ENCODE peak calls at places on chromosomes 2 and 18, in five cellular contexts. B, I, U, H and O are unnamed samples.

GRCh38 chr2:135875491-135876065 is 665 bp downstream of the MCM6 start:
- DNase-seq in H (peak), U (peak), I (peak), B (peak), O (peak)

GRCh38 chr2:229738024-229738625 is 23.8 kb upstream of the DNER start:
- DNase-seq in I (no peak), U (no peak), B (no peak), H (no peak), O (no peak)

GRCh38 chr18:183769-184168 is 25.4 kb downstream of the USP14 start:
- DNase-seq in U (no peak), H (peak), B (no peak), I (no peak), O (no peak)

GRCh38 chr2:240879105-240879504 is 10.5 kb downstream of the AGXT start:
- DNase-seq in I (no peak), H (no peak), B (no peak), U (no peak), O (no peak)

GRCh38 chr18:22796069-22796468 is 137.1 kb upstream of the RBBP8 start:
- DNase-seq in I (no peak), B (peak), H (peak), U (no peak), O (no peak)

GRCh38 chr2:231717281-231718180 is 9.2 kb downstream of the PTMA start:
- DNase-seq in H (peak), I (no peak), B (peak), U (peak), O (peak)

GRCh38 chr2:192969055-192969454 is 774.3 kb upstream of the TMEFF2 start:
- DNase-seq in I (no peak), B (no peak), H (peak), U (no peak), O (no peak)

GRCh38 chr2:201093573-201093972 is 21.8 kb downstream of the NDUFB3 start:
- DNase-seq in I (no peak), U (peak), H (no peak), B (no peak), O (no peak)

GRCh38 chr18:12092398-12093229 is 1.0 kb upstream of the ANKRD62 start:
- DNase-seq in B (no peak), I (no peak), H (no peak), U (peak), O (peak)

GRCh38 chr2:10424051-10424450 is 24.1 kb downstream of the ODC1 start:
- DNase-seq in H (no peak), U (no peak), B (peak), I (no peak), O (no peak)

GRCh38 chr2:49973917-49974368 is 819.6 kb upstream of the FSHR start:
- DNase-seq in U (peak), I (peak), B (no peak), H (peak), O (peak)

GRCh38 chr2:201144101-201145051 is 28.4 kb downstream of the CFLAR start:
- DNase-seq in U (no peak), B (no peak), H (no peak), I (no peak), O (no peak)

GRCh38 chr2:37600735-37601134 is 70.7 kb downstream of the CDC42EP3 start:
- DNase-seq in I (no peak), B (no peak), U (no peak), H (no peak), O (no peak)

GRCh38 chr2:56133931-56134629 is 49.7 kb upstream of the CCDC85A start:
- DNase-seq in U (no peak), I (no peak), B (no peak), H (no peak), O (no peak)

GRCh38 chr2:74507926-74508520 is 528 bp upstream of the PCGF1 start:
- DNase-seq in U (peak), H (peak), I (no peak), B (peak), O (peak)

GRCh38 chr2:231162036-231162345 is 36.4 kb upstream of the ARMC9 start:
- DNase-seq in U (peak), H (peak), B (peak), I (no peak), O (no peak)

GRCh38 chr2:235669269-235669831 is 175.5 kb downstream of the AGAP1 start:
- DNase-seq in H (peak), B (peak), U (peak), I (peak), O (peak)

GRCh38 chr2:127321306-127321705 is 27.4 kb upstream of the ERCC3 start:
- DNase-seq in H (peak), I (no peak), U (peak), B (peak), O (no peak)

GRCh38 chr2:213021971-213022899 is 129.2 kb downstream of the IKZF2 start:
- DNase-seq in I (no peak), H (peak), B (peak), U (peak), O (no peak)

GRCh38 chr18:79488311-79489047 is 92.7 kb downstream of the NFATC1 start:
- DNase-seq in U (peak), I (no peak), H (no peak), B (no peak), O (no peak)

DNA sequence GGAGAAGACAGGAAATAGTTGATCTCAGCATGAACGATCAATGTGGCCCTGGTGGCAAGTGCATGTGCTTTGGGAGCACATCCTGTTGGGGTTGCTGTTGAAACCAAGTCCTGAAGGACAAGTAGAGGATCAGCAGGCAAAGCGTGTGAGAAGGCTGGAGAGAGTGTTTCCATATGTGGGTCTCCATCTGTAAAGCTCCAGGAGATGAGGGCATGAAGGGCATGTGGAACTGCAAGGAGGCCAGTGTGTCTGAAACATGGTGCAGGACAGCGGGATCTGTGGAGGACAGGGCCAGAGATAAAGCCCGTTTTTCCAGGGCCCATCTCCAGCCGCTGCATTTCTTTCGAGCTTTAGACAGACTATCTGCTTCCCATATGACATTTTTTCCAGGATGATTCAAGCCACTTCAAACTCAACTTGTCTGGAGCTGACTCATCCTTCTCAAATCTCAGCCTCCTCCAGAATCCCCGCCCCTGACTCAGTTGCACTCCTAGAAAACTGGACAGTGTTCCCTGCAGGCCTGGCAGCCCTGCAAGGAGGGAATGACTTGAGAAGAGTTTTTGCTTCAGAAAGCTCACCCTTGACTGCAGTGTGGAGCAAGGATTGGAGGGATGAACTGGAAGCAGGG is 226.1 kb downstream of the VAPA start:
- DNase-seq in B (peak), I (no peak), H (peak), U (peak), O (no peak)
- H3K14ac ChIP-seq in B (peak), I (no peak), H (no peak), U (no peak), O (no peak)

GRCh38 chr18:24397694-24398365 is at the start of gene OSBPL1A:
- DNase-seq in B (peak), H (peak), U (peak), I (peak), O (peak)
- H3K14ac ChIP-seq in B (peak), H (peak), U (peak), I (peak), O (peak)

GRCh38 chr18:13161276-13161899 is 57.2 kb upstream of the LDLRAD4 start:
- DNase-seq in B (no peak), H (no peak), I (no peak), U (no peak), O (no peak)

GRCh38 chr18:13164406-13164805 is 54.2 kb upstream of the LDLRAD4 start:
- DNase-seq in B (no peak), U (no peak), H (no peak), I (no peak), O (no peak)

GRCh38 chr18:13159579-13159978 is 59.0 kb upstream of the LDLRAD4 start:
- DNase-seq in I (peak), U (peak), B (peak), H (peak), O (peak)

GRCh38 chr18:13163167-13163927 is 55.2 kb upstream of the LDLRAD4 start:
- DNase-seq in H (no peak), B (peak), U (no peak), I (no peak), O (no peak)

GRCh38 chr18:13158428-13158827 is 60.1 kb upstream of the LDLRAD4 start:
- DNase-seq in I (no peak), H (no peak), B (no peak), U (no peak), O (no peak)
- H3K14ac ChIP-seq in I (no peak), H (no peak), B (no peak), U (no peak), O (no peak)

GRCh38 chr18:3450358-3451107 is 561 bp downstream of the TGIF1 start:
- DNase-seq in U (peak), B (peak), I (peak), H (peak), O (no peak)

GRCh38 chr18:3451166-3451988 is 1.4 kb downstream of the TGIF1 start:
- DNase-seq in H (peak), B (peak), I (peak), U (peak), O (peak)

GRCh38 chr18:3448845-3449701 is 899 bp upstream of the TGIF1 start:
- DNase-seq in I (peak), H (peak), B (peak), U (peak), O (peak)

GRCh38 chr18:3447895-3448844 is 1.8 kb upstream of the TGIF1 start:
- DNase-seq in B (peak), U (peak), H (peak), I (peak), O (peak)

GRCh38 chr18:3449702-3450357 is at the start of gene TGIF1:
- DNase-seq in I (peak), U (peak), B (peak), H (peak), O (peak)
- H3K14ac ChIP-seq in I (peak), U (peak), B (peak), H (peak), O (peak)

GRCh38 chr2:100852447-100852846 is 32.5 kb downstream of the NPAS2 start:
- DNase-seq in U (no peak), H (no peak), I (no peak), B (no peak), O (no peak)
- H3K14ac ChIP-seq in U (no peak), H (no peak), I (no peak), B (no peak), O (no peak)

GRCh38 chr18:7958897-7959146 is 391.7 kb downstream of the PTPRM start:
- DNase-seq in I (no peak), U (no peak), B (no peak), H (no peak), O (no peak)
- H3K14ac ChIP-seq in I (no peak), U (no peak), B (no peak), H (no peak), O (no peak)

DNA sequence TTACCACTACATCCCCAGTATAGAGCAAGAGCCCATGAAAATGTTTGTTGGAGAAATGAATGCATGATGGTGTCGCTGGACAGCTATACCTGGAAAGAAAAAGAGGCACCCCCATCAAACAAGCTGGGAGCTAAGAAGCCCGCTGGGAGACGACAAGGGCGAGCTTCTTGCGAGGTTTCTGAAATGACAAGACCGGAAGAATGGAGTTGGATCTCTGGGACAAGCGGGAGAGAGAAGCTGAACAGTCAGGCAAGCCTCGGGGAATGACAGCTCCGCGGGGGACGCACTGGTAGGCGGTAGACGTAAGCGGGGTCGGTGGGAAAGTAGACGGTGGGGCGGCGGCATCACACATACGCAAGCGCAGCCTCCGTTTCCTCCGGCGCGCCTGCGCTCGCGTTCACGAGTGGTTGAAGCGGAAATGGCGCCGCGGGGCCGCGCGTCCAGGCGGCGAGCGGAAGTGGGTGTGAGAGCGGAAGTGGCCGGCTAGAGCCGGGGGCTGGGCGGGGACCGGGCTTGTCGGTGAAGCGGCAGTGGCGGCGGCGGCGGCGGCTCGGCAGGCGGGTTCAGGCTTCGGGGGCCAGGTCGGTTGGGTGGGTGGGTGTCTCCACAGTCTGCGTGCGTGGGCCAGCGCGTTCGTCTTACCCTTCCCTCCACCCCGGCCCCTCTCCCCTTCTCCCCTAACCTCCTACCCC is at the start of gene ARPC2:
- DNase-seq in U (peak), B (peak), H (peak), I (peak), O (peak)
- H3K14ac ChIP-seq in U (peak), B (peak), H (peak), I (peak), O (peak)

GRCh38 chr2:70766357-70767093 is 1.5 kb downstream of the ADD2 start:
- DNase-seq in U (no peak), H (no peak), I (no peak), B (no peak), O (no peak)
- H3K14ac ChIP-seq in U (no peak), H (no peak), I (peak), B (no peak), O (peak)